ENCODE peak calls at places on chromosome 4, in five cellular contexts. V is stimulated activated CD4-positive, alpha-beta T cell treated with anti-CD3 and anti-CD28 coated beads, Interleukin-1b, Interleukin-23, amount 100 ng/mL, for 4 hours; X is stimulated activated CD8-positive, alpha-beta memory T cell treated with anti-CD3 and anti-CD28 coated beads, Interleukin-15, amount 100 ng/mL, for 24 hours; C is stimulated activated naive B cell treated with anti-CD40 and anti-IgM and Interleukin-4, amounts not matched to agents 10 μg/mL and 1 μg/mL and 100 μg/mL, for 72 hours; Q is gastrocnemius medialis. G is an unnamed sample.

GRCh38 chr4:8681391-8681790 is 88.8 kb downstream of the CPZ start:
- DNase-seq in C (no peak), V (no peak), Q (no peak), X (no peak), G (no peak)

GRCh38 chr4:59664771-59665170 is 1535.4 kb upstream of the ADGRL3 start:
- DNase-seq in X (no peak), Q (no peak), V (no peak), C (no peak), G (no peak)

GRCh38 chr4:177492022-177492421 is 49.8 kb upstream of the AGA start:
- DNase-seq in V (no peak), X (no peak), C (no peak), Q (no peak), G (no peak)

GRCh38 chr4:151294833-151295496 is 18.0 kb downstream of the PRSS48 start:
- DNase-seq in V (no peak), C (no peak), Q (no peak), X (no peak), G (no peak)

GRCh38 chr4:87150498-87151261 is 69.7 kb downstream of the KLHL8 start:
- DNase-seq in Q (no peak), C (peak; percentile 17), X (no peak), V (no peak), G (peak; percentile 91)

GRCh38 chr4:7004331-7004730 is 38.8 kb upstream of the TADA2B start:
- DNase-seq in X (no peak), V (no peak), C (no peak), Q (no peak), G (no peak)

GRCh38 chr4:41256131-41256739 is 493 bp upstream of the UCHL1 start:
- DNase-seq in C (no peak), Q (no peak), X (no peak), V (no peak), G (no peak)

GRCh38 chr4:95638920-95639501 is 90.2 kb upstream of the UNC5C start:
- DNase-seq in X (no peak), C (no peak), V (no peak), Q (no peak), G (peak; percentile 92)

GRCh38 chr4:94463771-94464170 is 12.0 kb downstream of the PDLIM5 start:
- DNase-seq in X (no peak), Q (no peak), V (no peak), C (no peak), G (no peak)

GRCh38 chr4:176784816-176785215 is 7.9 kb downstream of the VEGFC start:
- DNase-seq in X (no peak), Q (no peak), C (no peak), V (no peak), G (no peak)

GRCh38 chr4:70705856-70706461 is 15.8 kb upstream of the RUFY3 start:
- DNase-seq in C (no peak), Q (no peak), V (no peak), X (no peak), G (peak; percentile 80)

GRCh38 chr4:133982533-133983224 is 218.9 kb downstream of the PABPC4L start:
- DNase-seq in C (no peak), X (no peak), Q (no peak), V (no peak), G (no peak)

GRCh38 chr4:164224871-164225270 is 529.1 kb upstream of the SMIM31 start:
- DNase-seq in V (no peak), C (no peak), Q (no peak), X (no peak), G (no peak)

GRCh38 chr4:143335979-143336827 is 473 bp upstream of the GAB1 start:
- DNase-seq in X (no peak), V (peak; percentile 13), Q (peak; percentile 85), C (peak; percentile 81), G (peak; percentile 93)

GRCh38 chr4:19005211-19005610 is 983.7 kb upstream of the LCORL start:
- DNase-seq in Q (no peak), X (no peak), V (no peak), C (no peak), G (no peak)